ENCODE peak calls at places on chromosomes 12 and 14, in nine cellular contexts. L is HCEC 1CT, G is right cardiac atrium, V is psoas muscle, M is RPMI7951, O is choroid plexus epithelial cell, R is NCI-H460, A is DMS153, Q is HTR-8/SVneo. J is an unnamed sample.

GRCh38 chr14:54567224-54567633 is 301 bp downstream of the SAMD4A start:
- DNase-seq in M (no peak), R (no peak), Q (no peak), O (no peak), V (no peak), L (peak), G (no peak), A (no peak), J (no peak)

GRCh38 chr14:92473261-92473946 is 40.2 kb upstream of the RIN3 start:
- DNase-seq in Q (peak), R (no peak), A (no peak), L (peak), M (peak), O (peak), V (peak), G (peak), J (peak)

GRCh38 chr14:21258194-21258888 is 10.9 kb downstream of the HNRNPC start:
- DNase-seq in G (no peak), O (no peak), R (no peak), A (no peak), V (no peak), L (no peak), Q (no peak), M (no peak), J (no peak)

GRCh38 chr14:53149656-53150319 is 3.3 kb downstream of the DDHD1 start:
- DNase-seq in Q (no peak), M (no peak), V (no peak), R (no peak), G (no peak), A (no peak), L (no peak), O (no peak), J (no peak)

GRCh38 chr12:18470251-18470650 is 208.9 kb downstream of the PIK3C2G start:
- DNase-seq in G (no peak), O (no peak), V (no peak), A (no peak), L (no peak), Q (no peak), M (peak), R (no peak), J (peak)

GRCh38 chr12:108043750-108044149 is 85.3 kb upstream of the WSCD2 start:
- DNase-seq in O (no peak), G (no peak), M (no peak), L (no peak), Q (no peak), R (no peak), A (no peak), V (no peak), J (no peak)

GRCh38 chr14:39491134-39491541 is 58.9 kb upstream of the FBXO33 start:
- DNase-seq in A (peak), M (peak), L (peak), V (no peak), R (peak), Q (peak), O (peak), G (no peak), J (peak)

GRCh38 chr14:71138236-71139057 is 231.2 kb downstream of the PCNX1 start:
- DNase-seq in V (no peak), G (no peak), R (no peak), M (no peak), Q (no peak), O (no peak), L (no peak), A (no peak), J (no peak)

GRCh38 chr14:53840444-53840843 is 116.2 kb downstream of the BMP4 start:
- DNase-seq in O (peak), V (no peak), L (peak), R (no peak), M (peak), A (no peak), Q (peak), G (no peak), J (peak)

GRCh38 chr14:84963518-84963917 is 566.4 kb upstream of the FLRT2 start:
- DNase-seq in V (no peak), M (no peak), R (no peak), O (no peak), Q (no peak), A (no peak), L (no peak), G (no peak), J (no peak)

GRCh38 chr12:33129500-33129899 is 232.9 kb upstream of the PKP2 start:
- DNase-seq in O (no peak), R (no peak), L (no peak), A (no peak), Q (no peak), V (no peak), G (no peak), M (no peak), J (no peak)

GRCh38 chr12:32270818-32271710 is 128.3 kb upstream of the FGD4 start:
- DNase-seq in A (no peak), V (no peak), M (peak), G (no peak), L (peak), Q (no peak), R (no peak), O (peak), J (peak)

GRCh38 chr12:100468126-100468525 is 5.5 kb upstream of the NR1H4 start:
- DNase-seq in A (no peak), Q (no peak), V (no peak), M (no peak), R (no peak), L (no peak), O (no peak), G (no peak), J (no peak)

GRCh38 chr12:8120072-8120713 is 3.2 kb upstream of the CLEC4A start:
- DNase-seq in A (no peak), Q (no peak), G (no peak), O (no peak), R (no peak), M (no peak), L (no peak), V (no peak), J (no peak)

GRCh38 chr14:67582061-67582460 is 18.0 kb downstream of the PIGH start:
- DNase-seq in Q (no peak), R (no peak), A (no peak), O (no peak), V (no peak), L (no peak), M (no peak), G (no peak), J (no peak)

GRCh38 chr12:124286414-124286813 is 8.5 kb upstream of the RFLNA start:
- DNase-seq in G (no peak), Q (no peak), O (peak), R (no peak), L (no peak), A (no peak), V (no peak), M (peak), J (no peak)

GRCh38 chr12:10165421-10165820 is 6.5 kb downstream of the OLR1 start:
- DNase-seq in A (no peak), V (no peak), Q (no peak), M (no peak), O (peak), R (no peak), L (no peak), G (no peak), J (no peak)

GRCh38 chr14:84708865-84709264 is 821.1 kb upstream of the FLRT2 start:
- DNase-seq in L (no peak), A (no peak), R (no peak), M (no peak), O (no peak), Q (no peak), V (no peak), G (no peak), J (no peak)